ENCODE peak calls at places on chromosomes 1 and 21, in four cellular contexts. D is ovary, I is astrocyte of the spinal cord, C is HepG2. A is an unnamed sample.

GRCh38 chr21:31316488-31317169 is 27.4 kb downstream of the TIAM1 start:
- DNase-seq in D (no peak), I (no peak), C (no peak), A (no peak)

GRCh38 chr1:93124556-93125368 is 45.7 kb downstream of the MTF2 start:
- DNase-seq in D (no peak), I (no peak), C (no peak), A (no peak)

GRCh38 chr21:18772404-18772803 is 368.8 kb upstream of the TMPRSS15 start:
- DNase-seq in D (no peak), I (peak; percentile 89), C (no peak), A (no peak)

GRCh38 chr1:52904590-52905375 is 16.8 kb downstream of the ECHDC2 start:
- DNase-seq in D (no peak), I (no peak), C (no peak), A (no peak)

GRCh38 chr1:108897865-108898720 is 21.3 kb downstream of the GPSM2 start:
- DNase-seq in D (no peak), I (peak; percentile 73), C (peak; percentile 60), A (peak; percentile 15)

GRCh38 chr21:39051561-39051949 is 131.7 kb downstream of the PSMG1 start:
- DNase-seq in D (no peak), I (no peak), C (no peak), A (no peak)

GRCh38 chr1:5751171-5751556 is 241.1 kb downstream of the NPHP4 start:
- DNase-seq in D (no peak), I (no peak), C (no peak), A (no peak)

GRCh38 chr1:201709564-201710295 is 119.2 kb upstream of the IPO9 start:
- DNase-seq in D (peak; percentile 53), I (peak; percentile 67), C (peak; percentile 24), A (peak; percentile 64)

GRCh38 chr1:244237445-244237844 is 186.4 kb downstream of the ZBTB18 start:
- DNase-seq in D (no peak), I (no peak), C (no peak), A (no peak)

GRCh38 chr1:193311226-193311948 is 125.0 kb upstream of the B3GALT2 start:
- DNase-seq in D (no peak), I (no peak), C (no peak), A (no peak)

GRCh38 chr1:206738370-206739366 is 31.9 kb upstream of the IL19 start:
- DNase-seq in D (no peak), I (no peak), C (peak; percentile 17), A (no peak)

GRCh38 chr1:59667020-59667419 is 147.7 kb upstream of the HOOK1 start:
- DNase-seq in D (no peak), I (no peak), C (peak; percentile 19), A (no peak)

GRCh38 chr1:112308716-112309115 is 87.3 kb upstream of the CTTNBP2NL start:
- DNase-seq in D (no peak), I (no peak), C (no peak), A (no peak)

GRCh38 chr1:30489737-30490389 is 233.5 kb downstream of the MATN1 start:
- DNase-seq in D (no peak), I (no peak), C (no peak), A (no peak)

GRCh38 chr21:39601194-39601940 is 11.4 kb upstream of the B3GALT5 start:
- DNase-seq in D (no peak), I (no peak), C (no peak), A (no peak)

GRCh38 chr1:199161319-199161680 is 522.5 kb downstream of the PTPRC start:
- DNase-seq in D (no peak), I (no peak), C (no peak), A (no peak)

GRCh38 chr21:34732388-34732821 is 63.6 kb downstream of the CLIC6 start:
- DNase-seq in D (no peak), I (no peak), C (no peak), A (no peak)

GRCh38 chr1:27979151-27979858 is 19.5 kb downstream of the XKR8 start:
- DNase-seq in D (no peak), I (peak; percentile 72), C (no peak), A (peak; percentile 24)

GRCh38 chr1:31376374-31377134 is 3.7 kb upstream of the FABP3 start:
- DNase-seq in D (no peak), I (peak; percentile 95), C (peak; percentile 32), A (peak; percentile 37)

GRCh38 chr1:200304146-200304545 is 105.7 kb downstream of the ZNF281 start:
- DNase-seq in D (no peak), I (no peak), C (no peak), A (no peak)

DNA sequence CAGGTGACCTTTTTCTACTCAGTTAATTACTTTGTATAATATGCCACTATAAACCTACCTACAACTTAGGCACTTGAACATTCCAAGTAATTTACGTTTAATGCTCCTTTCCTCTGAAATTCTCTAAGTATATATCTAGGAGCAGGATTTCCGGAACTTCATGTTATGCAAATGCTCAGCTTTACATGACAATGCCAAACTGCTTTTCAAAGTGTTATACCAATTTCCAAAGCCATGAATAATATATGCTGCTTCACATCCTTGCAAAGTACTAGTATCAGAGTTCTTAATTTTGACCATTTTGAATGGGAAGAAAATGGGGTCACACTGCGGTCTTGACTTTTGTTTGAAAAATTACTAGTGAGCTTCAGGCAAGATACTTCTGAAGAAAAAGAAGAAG is 5.8 kb upstream of the XCL1 start:
- DNase-seq in D (no peak), I (no peak), C (no peak), A (no peak)
- H3K4me3 ChIP-seq in D (no peak overlapping the region), I (no peak overlapping the region), C (no peak overlapping the region), A (no peak overlapping the region)

GRCh38 chr1:195878478-195878877 is 729.8 kb downstream of the KCNT2 start:
- DNase-seq in D (no peak), I (no peak), C (no peak), A (no peak)
- H3K4me3 ChIP-seq in D (no peak overlapping the region), I (no peak overlapping the region), C (no peak overlapping the region), A (no peak overlapping the region)

DNA sequence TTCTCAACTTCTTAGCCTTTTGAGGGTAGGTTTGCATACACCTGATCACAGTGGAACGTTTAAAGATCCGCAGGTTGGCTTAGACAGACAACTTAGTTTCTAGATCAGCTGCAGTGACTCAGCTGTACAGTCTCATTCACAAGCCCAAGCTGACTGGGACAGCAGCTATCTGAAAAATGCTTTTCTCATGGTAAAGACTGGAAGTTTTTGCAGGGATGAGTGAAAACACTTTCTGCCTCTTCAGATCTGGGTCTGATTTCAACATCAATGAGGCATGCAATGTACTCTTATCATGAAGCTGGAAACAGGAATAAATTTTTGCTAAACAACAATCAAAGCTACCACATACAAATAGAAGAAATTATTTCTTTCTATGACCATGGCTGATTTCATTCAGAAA is 61.1 kb upstream of the PTBP2 start:
- DNase-seq in D (no peak), I (peak; percentile 22), C (no peak), A (no peak)
- H3K4me3 ChIP-seq in D (no peak overlapping the region), I (no peak overlapping the region), C (no peak overlapping the region), A (no peak overlapping the region)

DNA sequence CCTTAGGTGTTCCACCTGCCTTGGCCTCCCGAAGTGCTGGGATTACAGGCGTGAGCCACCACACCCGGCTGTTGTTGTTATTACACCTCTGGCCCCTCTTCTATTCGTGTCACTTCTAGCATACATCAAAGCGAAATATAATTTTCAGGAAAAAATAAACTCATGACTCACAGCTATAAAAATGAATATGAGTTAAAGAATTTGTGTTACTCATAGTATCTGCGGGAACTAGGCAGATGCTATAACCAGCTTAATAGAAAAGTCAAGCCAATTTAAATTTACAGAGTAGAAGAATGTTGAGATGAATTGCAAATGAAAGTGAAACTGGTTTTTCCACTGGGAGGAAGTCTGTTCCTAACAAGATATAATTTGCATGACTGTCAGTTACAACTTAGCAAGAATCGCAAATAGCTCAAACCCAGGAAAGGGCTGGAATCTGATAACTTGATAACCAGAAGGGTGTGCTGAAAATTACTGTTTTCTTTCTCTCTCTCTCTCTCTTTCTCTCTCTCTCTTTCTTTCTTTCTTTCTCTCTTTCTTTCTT is 11.2 kb downstream of the OR2W3 start:
- DNase-seq in D (no peak), I (peak; percentile 69), C (no peak), A (no peak)
- H3K4me3 ChIP-seq in D (no peak overlapping the region), I (peak overlapping the region; percentile 27), C (no peak overlapping the region), A (no peak overlapping the region)

GRCh38 chr1:219176168-219176567 is 2.5 kb downstream of the LYPLAL1 start:
- DNase-seq in D (no peak), I (no peak), C (no peak), A (no peak)

GRCh38 chr1:219174672-219175564 is 1.2 kb downstream of the LYPLAL1 start:
- DNase-seq in D (peak; percentile 37), I (peak; percentile 90), C (peak; percentile 49), A (no peak)

GRCh38 chr1:219179293-219179692 is 5.6 kb downstream of the LYPLAL1 start:
- DNase-seq in D (no peak), I (no peak), C (no peak), A (no peak)

GRCh38 chr1:219177363-219177762 is 3.7 kb downstream of the LYPLAL1 start:
- DNase-seq in D (no peak), I (no peak), C (no peak), A (no peak)

GRCh38 chr1:219177940-219178339 is 4.3 kb downstream of the LYPLAL1 start:
- DNase-seq in D (no peak), I (no peak), C (no peak), A (no peak)
- H3K4me3 ChIP-seq in D (no peak overlapping the region), I (no peak overlapping the region), C (no peak overlapping the region), A (no peak overlapping the region)

DNA sequence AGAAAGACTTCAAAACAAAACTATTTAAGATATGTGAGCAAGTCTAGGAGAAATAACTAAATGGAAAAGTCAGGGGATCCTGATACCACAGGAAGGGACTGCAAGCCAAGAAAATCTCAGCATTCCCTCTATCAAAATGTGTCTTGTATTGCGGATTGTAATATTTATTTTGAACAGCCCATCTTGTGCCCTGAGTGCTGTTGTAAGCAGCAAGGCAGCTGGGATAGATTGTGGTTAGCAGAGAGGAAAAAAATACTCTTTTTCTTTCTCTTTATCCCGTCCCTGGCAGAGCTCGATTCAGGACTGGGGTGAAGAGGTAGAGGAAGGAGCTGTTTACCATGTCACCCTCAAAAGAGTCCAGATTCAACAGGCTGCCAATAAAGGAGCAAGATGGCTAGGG is 1.2 kb downstream of the RGL1 start:
- DNase-seq in D (no peak), I (peak; percentile 61), C (no peak), A (no peak)
- H3K4me3 ChIP-seq in D (peak overlapping the region; percentile 54), I (peak overlapping the region; percentile 75), C (peak overlapping the region; percentile 38), A (peak overlapping the region; percentile 74)

A was measured in Caco-2.